ENCODE peak calls at places on chromosome 21, in seven cellular contexts. Y is HepG2, X is upper lobe of left lung, G is stomach, R is A549, Q is K562, A is sigmoid colon. K is an unnamed sample.

GRCh38 chr21:33441489-33442477 is 38.0 kb downstream of the TMEM50B start:
- DNase-seq in Q (no peak), R (peak; percentile 20), A (no peak), G (no peak), X (peak; percentile 70), Y (no peak), K (no peak)

GRCh38 chr21:15604424-15604823 is 125.4 kb upstream of the USP25 start:
- DNase-seq in G (no peak), X (no peak), Y (no peak), Q (no peak), A (no peak), R (no peak), K (no peak)

GRCh38 chr21:33025471-33026298 is at the start of gene OLIG2:
- DNase-seq in Q (peak; percentile 38), G (no peak), A (peak; percentile 50), R (no peak), X (no peak), Y (no peak), K (no peak)

GRCh38 chr21:20030390-20030789 is 967.8 kb upstream of the NCAM2 start:
- DNase-seq in Y (no peak), A (no peak), G (no peak), X (no peak), R (no peak), Q (no peak), K (no peak)

GRCh38 chr21:38660333-38661295 is 145.1 kb upstream of the ETS2 start:
- DNase-seq in R (no peak), A (no peak), Q (no peak), X (no peak), Y (no peak), G (no peak), K (peak; percentile 40)

GRCh38 chr21:38773108-38774061 is 32.3 kb upstream of the ETS2 start:
- DNase-seq in Y (peak; percentile 34), G (no peak), Q (no peak), A (no peak), X (no peak), R (peak; percentile 49), K (no peak)

GRCh38 chr21:28445081-28445830 is 547.4 kb downstream of the LTN1 start:
- DNase-seq in R (no peak), Y (no peak), G (no peak), A (no peak), Q (no peak), X (no peak), K (no peak)

GRCh38 chr21:14675774-14676530 is 129.8 kb upstream of the SAMSN1 start:
- DNase-seq in G (no peak), Y (no peak), A (no peak), R (no peak), X (peak; percentile 48), Q (no peak), K (no peak)

GRCh38 chr21:34668803-34669148 is at the start of gene CLIC6:
- DNase-seq in Y (no peak), X (peak; percentile 51), G (peak; percentile 86), A (peak; percentile 81), Q (no peak), R (no peak), K (no peak)

GRCh38 chr21:41674433-41674832 is 92.4 kb downstream of the RIPK4 start:
- DNase-seq in Y (no peak), G (no peak), R (no peak), A (no peak), Q (no peak), X (no peak), K (no peak)

GRCh38 chr21:15222711-15223110 is 157.9 kb upstream of the NRIP1 start:
- DNase-seq in A (no peak), G (no peak), X (no peak), Q (no peak), Y (no peak), R (no peak), K (no peak)

GRCh38 chr21:38839683-38840286 is 34.1 kb downstream of the ETS2 start:
- DNase-seq in Q (no peak), G (no peak), R (no peak), A (no peak), Y (no peak), X (peak; percentile 43), K (no peak)

GRCh38 chr21:17461014-17461413 is 51.8 kb upstream of the CXADR start:
- DNase-seq in Q (no peak), X (peak; percentile 54), Y (no peak), R (peak; percentile 14), G (no peak), A (no peak), K (peak; percentile 41)

GRCh38 chr21:37159949-37160348 is 86.9 kb downstream of the TTC3 start:
- DNase-seq in Q (no peak), A (no peak), R (no peak), G (no peak), X (no peak), Y (no peak), K (no peak)

DNA sequence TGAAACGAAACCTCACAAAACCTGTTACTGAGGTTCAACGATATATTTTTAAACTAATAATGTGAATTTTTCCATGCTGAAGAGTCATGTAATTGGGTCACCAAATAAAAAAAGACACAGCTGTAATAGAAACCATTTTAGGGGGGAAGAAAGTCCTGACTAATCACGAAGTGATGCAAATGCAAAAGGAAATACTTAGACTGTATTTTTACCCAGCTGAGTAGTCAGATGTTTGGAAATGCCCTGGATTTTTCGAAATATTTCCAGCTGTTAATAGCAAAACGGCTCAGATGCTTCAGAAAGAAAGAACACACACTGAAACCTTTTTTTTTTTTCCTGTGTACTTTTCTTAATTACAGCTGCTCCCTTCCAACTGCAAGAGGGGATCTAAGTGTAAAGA is 210.3 kb downstream of the SETD4 start:
- DNase-seq in Y (no peak), G (no peak), R (no peak), A (no peak), Q (no peak), X (no peak), K (no peak)
- TF ChIP-seq EP300 in Y (no peak), G (no peak), R (no peak), A (no peak), Q (no peak), X (no peak), K (no peak)

DNA sequence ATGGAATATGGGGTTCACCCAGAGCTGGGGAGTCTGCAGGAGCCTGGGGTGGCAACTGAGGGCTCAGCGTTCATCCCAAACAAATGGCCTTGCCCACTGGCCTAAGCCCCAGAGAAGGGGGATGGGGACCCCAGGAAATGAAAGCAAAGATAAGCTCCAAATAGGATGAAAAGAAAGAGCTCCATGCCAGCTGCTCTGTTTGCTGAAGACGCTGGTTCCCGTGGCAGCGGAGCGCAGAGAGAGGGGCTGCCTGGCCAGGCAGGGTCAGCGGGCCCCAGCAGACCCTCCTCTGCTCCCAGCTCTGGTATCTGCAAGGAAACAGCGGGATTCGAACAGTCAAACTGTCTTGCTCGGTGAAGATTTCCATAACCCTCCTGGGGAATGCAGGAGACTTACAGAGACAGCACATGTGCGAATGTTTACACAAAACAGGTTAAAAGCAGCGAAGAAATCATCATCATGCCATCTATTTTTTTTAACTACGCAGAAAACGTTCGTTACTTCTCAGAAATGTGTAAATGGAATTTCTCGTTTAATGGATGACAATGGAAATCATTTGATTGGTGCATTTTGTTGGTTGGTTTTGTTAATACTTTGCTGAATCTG is 94.4 kb downstream of the PDE9A start:
- DNase-seq in Y (no peak), G (no peak), X (no peak), A (peak; percentile 48), R (no peak), Q (no peak), K (no peak)
- TF ChIP-seq EP300 in Y (no peak), G (no peak), X (no peak), A (peak; percentile 66), R (no peak), Q (no peak), K (no peak)

DNA sequence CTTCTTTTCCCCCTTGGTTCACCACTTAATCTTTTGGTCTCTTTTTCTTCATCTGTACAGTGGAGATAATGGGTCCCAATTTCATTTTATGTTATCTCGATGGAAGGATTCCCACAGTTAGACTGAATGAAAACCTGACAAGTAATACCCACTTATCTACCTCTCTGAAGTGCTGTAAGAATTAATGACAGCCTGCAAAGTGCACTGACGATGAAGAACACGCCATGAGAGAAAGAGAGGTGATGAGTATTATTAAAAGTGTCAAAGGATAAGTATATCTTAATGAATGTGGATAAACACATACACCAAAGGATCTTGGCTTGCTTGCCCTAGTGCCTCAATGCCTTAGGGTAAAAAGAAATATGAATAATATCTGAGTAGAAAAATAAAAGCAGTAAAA is 71.5 kb downstream of the CYYR1 start:
- DNase-seq in Q (no peak), G (no peak), X (no peak), A (no peak), Y (no peak), R (no peak), K (no peak)
- TF ChIP-seq EP300 in Q (no peak), G (no peak), X (no peak), A (no peak), Y (no peak), R (no peak), K (no peak)

DNA sequence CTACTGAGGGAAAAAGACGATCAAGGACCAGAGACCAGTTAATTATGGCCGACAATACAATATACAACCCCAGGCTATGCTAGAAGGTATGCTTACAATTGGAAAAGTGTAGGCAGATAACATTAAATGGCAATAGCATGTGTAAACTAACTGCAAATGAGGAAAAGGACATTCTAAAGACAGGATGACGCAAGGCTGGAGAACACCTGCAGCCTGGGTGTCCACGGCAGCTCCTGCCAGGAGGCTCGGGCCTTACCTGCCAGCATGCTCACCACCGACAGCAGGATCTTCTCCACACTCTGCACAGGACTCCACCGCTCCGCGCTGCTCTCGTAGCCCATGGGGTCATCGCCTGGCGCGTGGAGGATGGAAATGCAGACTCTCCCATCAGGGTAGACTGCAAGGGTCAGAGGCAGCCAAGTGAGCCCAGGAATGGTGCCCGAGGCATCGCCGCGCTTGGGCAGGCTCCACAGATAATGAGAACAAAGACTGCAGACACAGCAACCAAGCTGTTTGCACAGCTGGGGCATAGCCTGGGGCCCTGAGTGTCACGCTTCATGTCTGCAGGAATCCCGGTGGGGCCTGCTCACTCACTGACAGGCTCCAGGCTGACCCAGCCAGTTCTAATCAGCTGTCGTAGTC is 28.2 kb downstream of the UBE2G2 start:
- DNase-seq in Q (no peak), X (no peak), G (peak; percentile 34), A (no peak), R (no peak), Y (no peak), K (no peak)
- TF ChIP-seq EP300 in Q (no peak), X (no peak), G (no peak), A (no peak), R (no peak), Y (no peak), K (no peak)